ENCODE peak calls at places on chromosomes 12 and 14, in seven cellular contexts. V, L, O, N, B, Y and T are unnamed samples.

GRCh38 chr12:47223848-47224213 is 144.1 kb upstream of the AMIGO2 start:
- DNase-seq in V (no peak), L (no peak), O (no peak), N (peak; percentile 12), B (peak; percentile 22), Y (peak; percentile 28), T (no peak)

GRCh38 chr12:43758247-43758727 is 303 bp downstream of the PUS7L start:
- DNase-seq in V (peak; percentile 58), L (peak; percentile 15), O (no peak), N (peak; percentile 26), B (no peak), Y (peak; percentile 61), T (no peak)

GRCh38 chr12:47903927-47904646 is 707 bp downstream of the VDR start:
- DNase-seq in V (no peak), L (no peak), O (no peak), N (no peak), B (no peak), Y (no peak), T (peak; percentile 91)

GRCh38 chr14:93426750-93427149 is 4.0 kb upstream of the UNC79 start:
- DNase-seq in V (no peak), L (no peak), O (no peak), N (no peak), B (no peak), Y (no peak), T (no peak)

GRCh38 chr12:69583203-69583602 is 2.1 kb upstream of the CCT2 start:
- DNase-seq in V (no peak), L (no peak), O (no peak), N (no peak), B (no peak), Y (peak; percentile 6), T (no peak)

GRCh38 chr12:47094804-47095203 is 15.0 kb upstream of the AMIGO2 start:
- DNase-seq in V (no peak), L (no peak), O (no peak), N (no peak), B (no peak), Y (peak; percentile 14), T (no peak)

GRCh38 chr14:36519431-36520321 is at the start of gene NKX2-1:
- DNase-seq in V (no peak), L (no peak), O (peak; percentile 100), N (no peak), B (no peak), Y (no peak), T (no peak)

GRCh38 chr12:6165418-6165817 is 34.8 kb upstream of the CD9 start:
- DNase-seq in V (no peak), L (no peak), O (no peak), N (no peak), B (no peak), Y (no peak), T (no peak)

GRCh38 chr12:3192221-3192620 is 115.0 kb downstream of the TSPAN9 start:
- DNase-seq in V (no peak), L (no peak), O (no peak), N (no peak), B (no peak), Y (no peak), T (no peak)

GRCh38 chr12:101829639-101830390 is 944 bp downstream of the GNPTAB start:
- DNase-seq in V (no peak), L (no peak), O (peak; percentile 75), N (no peak), B (no peak), Y (peak; percentile 39), T (no peak)

GRCh38 chr14:98103705-98104104 is 1168.3 kb downstream of the BCL11B start:
- DNase-seq in V (no peak), L (no peak), O (no peak), N (no peak), B (no peak), Y (no peak), T (no peak)

GRCh38 chr12:5451251-5451650 is 19.3 kb downstream of the NTF3 start:
- DNase-seq in V (no peak), L (no peak), O (no peak), N (no peak), B (no peak), Y (no peak), T (no peak)

GRCh38 chr12:80892597-80893445 is 44.9 kb downstream of the LIN7A start:
- DNase-seq in V (no peak), L (no peak), O (no peak), N (no peak), B (peak; percentile 22), Y (no peak), T (no peak)

GRCh38 chr14:23539867-23540469 is 11.6 kb downstream of the ZFHX2 start:
- DNase-seq in V (no peak), L (no peak), O (no peak), N (no peak), B (no peak), Y (no peak), T (no peak)

GRCh38 chr12:11920231-11920630 is 150.5 kb upstream of the BCL2L14 start:
- DNase-seq in V (no peak), L (no peak), O (no peak), N (no peak), B (no peak), Y (no peak), T (no peak)

GRCh38 chr12:18139989-18140596 is 50.1 kb upstream of the RERGL start:
- DNase-seq in V (no peak), L (no peak), O (peak; percentile 61), N (no peak), B (no peak), Y (peak; percentile 44), T (no peak)

GRCh38 chr14:99605299-99605961 is 1.4 kb upstream of the CCDC85C start:
- DNase-seq in V (peak; percentile 71), L (peak; percentile 37), O (peak; percentile 87), N (peak; percentile 41), B (peak; percentile 76), Y (peak; percentile 73), T (no peak)

GRCh38 chr12:67441736-67442346 is 172.7 kb downstream of the CAND1 start:
- DNase-seq in V (peak; percentile 94), L (peak; percentile 69), O (peak; percentile 63), N (peak; percentile 79), B (no peak), Y (peak; percentile 87), T (peak; percentile 95)

GRCh38 chr14:102652194-102652593 is 59.7 kb downstream of the RCOR1 start:
- DNase-seq in V (no peak), L (no peak), O (no peak), N (no peak), B (no peak), Y (no peak), T (no peak)

GRCh38 chr14:23095196-23096108 is at the start of gene C14orf119:
- DNase-seq in V (peak; percentile 100), L (peak; percentile 98), O (no peak), N (peak; percentile 99), B (no peak), Y (no peak), T (peak; percentile 100)

GRCh38 chr12:38138225-38139221 is 178.1 kb upstream of the ALG10B start:
- DNase-seq in V (peak; percentile 87), L (no peak), O (peak; percentile 4), N (peak; percentile 64), B (peak; percentile 29), Y (peak; percentile 64), T (no peak)

GRCh38 chr14:64266206-64266605 is 28.0 kb downstream of the ESR2 start:
- DNase-seq in V (no peak), L (no peak), O (no peak), N (no peak), B (no peak), Y (no peak), T (no peak)

GRCh38 chr12:124902916-124903315 is 11.5 kb downstream of the UBC start:
- DNase-seq in V (no peak), L (no peak), O (no peak), N (no peak), B (no peak), Y (no peak), T (no peak)

GRCh38 chr12:64723630-64724029 is 35.6 kb downstream of the GNS start:
- DNase-seq in V (no peak), L (no peak), O (no peak), N (no peak), B (no peak), Y (no peak), T (no peak)

GRCh38 chr12:14408208-14408607 is 42.7 kb downstream of the ATF7IP start:
- DNase-seq in V (no peak), L (no peak), O (no peak), N (no peak), B (no peak), Y (no peak), T (no peak)

GRCh38 chr14:104221636-104222375 is 83.4 kb downstream of the KIF26A start:
- DNase-seq in V (no peak), L (no peak), O (no peak), N (no peak), B (no peak), Y (no peak), T (peak; percentile 79)

GRCh38 chr12:132248439-132249157 is 80.8 kb downstream of the GALNT9 start:
- DNase-seq in V (no peak), L (no peak), O (no peak), N (no peak), B (no peak), Y (no peak), T (peak; percentile 35)

GRCh38 chr14:82724296-82724695 is 1190.6 kb upstream of the SEL1L start:
- DNase-seq in V (no peak), L (no peak), O (no peak), N (no peak), B (no peak), Y (no peak), T (no peak)

GRCh38 chr12:3770891-3771290 is 18.0 kb upstream of the CRACR2A start:
- DNase-seq in V (no peak), L (no peak), O (no peak), N (no peak), B (no peak), Y (no peak), T (no peak)

GRCh38 chr14:93683241-93683640 is 105.0 kb downstream of the PRIMA1 start:
- DNase-seq in V (no peak), L (no peak), O (no peak), N (no peak), B (no peak), Y (no peak), T (no peak)

GRCh38 chr14:69459122-69459521 is 25.4 kb upstream of the PLEKHD1 start:
- DNase-seq in V (no peak), L (no peak), O (no peak), N (no peak), B (no peak), Y (no peak), T (no peak)

GRCh38 chr12:116533343-116534248 is 25.6 kb upstream of the MAP1LC3B2 start:
- DNase-seq in V (peak; percentile 90), L (peak; percentile 70), O (peak; percentile 57), N (peak; percentile 77), B (peak; percentile 83), Y (peak; percentile 26), T (peak; percentile 93)

GRCh38 chr14:37585971-37586759 is 8.9 kb downstream of the FOXA1 start:
- DNase-seq in V (no peak), L (no peak), O (no peak), N (no peak), B (no peak), Y (peak; percentile 7), T (no peak)

GRCh38 chr12:25771062-25771461 is 187.4 kb upstream of the RASSF8 start:
- DNase-seq in V (no peak), L (no peak), O (no peak), N (no peak), B (no peak), Y (no peak), T (no peak)